ENCODE peak calls at places on chromosomes 16 and 17, in nine cellular contexts. X, B, I, V, Q, Z, Y, T and S are unnamed samples.

GRCh38 chr17:68694791-68695485 is 93.8 kb upstream of the FAM20A start:
- DNase-seq in I (no peak), B (no peak), Y (no peak), Q (no peak), V (no peak), Z (no peak), T (no peak), X (no peak), S (no peak)

GRCh38 chr17:58303981-58304734 is 23.4 kb upstream of the MPO start:
- DNase-seq in X (peak; percentile 67), T (peak; percentile 71), I (peak; percentile 51), Q (no peak), Y (peak; percentile 68), V (no peak), Z (peak; percentile 93), B (peak; percentile 31), S (no peak)

GRCh38 chr17:27747462-27748359 is 52.6 kb downstream of the NOS2 start:
- DNase-seq in X (peak; percentile 31), Q (no peak), B (no peak), Y (no peak), T (no peak), I (no peak), Z (peak; percentile 91), V (no peak), S (no peak)

GRCh38 chr17:61261001-61261587 is 138.5 kb upstream of the TBX2 start:
- DNase-seq in B (no peak), V (no peak), Z (no peak), Y (no peak), T (no peak), Q (no peak), I (no peak), X (no peak), S (no peak)

GRCh38 chr16:56734429-56734828 is 4.5 kb downstream of the NUP93 start:
- DNase-seq in Y (no peak), B (no peak), Z (no peak), X (no peak), V (no peak), Q (no peak), T (no peak), I (no peak), S (no peak)

GRCh38 chr16:89020068-89020924 is 43.3 kb upstream of the CBFA2T3 start:
- DNase-seq in Q (peak; percentile 54), X (no peak), B (no peak), I (no peak), V (no peak), Y (peak; percentile 39), T (no peak), Z (peak; percentile 42), S (peak; percentile 7)

GRCh38 chr17:28951991-28952975 is 965 bp upstream of the PHF12 start:
- DNase-seq in X (peak; percentile 99), T (peak; percentile 90), Y (peak; percentile 99), Q (peak; percentile 96), Z (peak; percentile 100), I (peak; percentile 98), V (peak; percentile 95), B (peak; percentile 100), S (peak; percentile 96)

GRCh38 chr16:13856398-13856797 is 63.6 kb upstream of the ERCC4 start:
- DNase-seq in Y (no peak), I (no peak), Z (no peak), V (no peak), B (no peak), X (no peak), T (no peak), Q (no peak), S (no peak)

GRCh38 chr16:4344659-4345438 is 6.3 kb downstream of the PAM16 start:
- DNase-seq in Y (no peak), X (no peak), T (peak; percentile 50), V (no peak), Z (no peak), B (peak; percentile 23), I (no peak), Q (no peak), S (no peak)

GRCh38 chr16:80174416-80174815 is 366.4 kb upstream of the DYNLRB2 start:
- DNase-seq in B (peak; percentile 89), Q (no peak), V (no peak), I (no peak), Y (no peak), X (no peak), T (no peak), Z (no peak), S (no peak)

GRCh38 chr17:80219777-80220708 is at the start of the genes SGSH and SLC26A11:
- DNase-seq in I (peak; percentile 89), T (peak; percentile 95), X (peak; percentile 95), Z (peak; percentile 98), Y (peak; percentile 57), Q (peak; percentile 49), V (peak; percentile 86), B (peak; percentile 42), S (peak; percentile 94)

GRCh38 chr16:10183606-10183959 is 1.4 kb upstream of the GRIN2A start:
- DNase-seq in X (no peak), I (no peak), T (no peak), Q (no peak), Y (no peak), Z (no peak), V (no peak), B (no peak), S (no peak)

GRCh38 chr17:73757324-73757942 is 113.2 kb upstream of the SDK2 start:
- DNase-seq in B (no peak), I (no peak), Z (no peak), Y (no peak), Q (no peak), V (no peak), T (no peak), X (no peak), S (no peak)

GRCh38 chr17:36019423-36019822 is 1.7 kb upstream of the CCL23 start:
- DNase-seq in X (no peak), Z (no peak), Q (no peak), T (no peak), V (no peak), Y (no peak), I (no peak), B (no peak), S (no peak)

GRCh38 chr16:88619859-88620655 is 18.3 kb upstream of the IL17C start:
- DNase-seq in I (peak; percentile 47), T (no peak), Y (peak; percentile 68), V (no peak), Q (no peak), B (peak; percentile 94), Z (no peak), X (no peak), S (no peak)

GRCh38 chr17:34318474-34318873 is 761 bp upstream of the CCL8 start:
- DNase-seq in Q (no peak), B (no peak), V (no peak), I (no peak), T (peak; percentile 32), Y (peak; percentile 15), X (peak; percentile 21), Z (peak; percentile 83), S (peak; percentile 54)

GRCh38 chr17:69870091-69870530 is 204.9 kb upstream of the KCNJ16 start:
- DNase-seq in V (no peak), Z (peak; percentile 54), Y (no peak), X (peak; percentile 34), T (no peak), B (no peak), Q (peak; percentile 69), I (no peak), S (no peak)

DNA sequence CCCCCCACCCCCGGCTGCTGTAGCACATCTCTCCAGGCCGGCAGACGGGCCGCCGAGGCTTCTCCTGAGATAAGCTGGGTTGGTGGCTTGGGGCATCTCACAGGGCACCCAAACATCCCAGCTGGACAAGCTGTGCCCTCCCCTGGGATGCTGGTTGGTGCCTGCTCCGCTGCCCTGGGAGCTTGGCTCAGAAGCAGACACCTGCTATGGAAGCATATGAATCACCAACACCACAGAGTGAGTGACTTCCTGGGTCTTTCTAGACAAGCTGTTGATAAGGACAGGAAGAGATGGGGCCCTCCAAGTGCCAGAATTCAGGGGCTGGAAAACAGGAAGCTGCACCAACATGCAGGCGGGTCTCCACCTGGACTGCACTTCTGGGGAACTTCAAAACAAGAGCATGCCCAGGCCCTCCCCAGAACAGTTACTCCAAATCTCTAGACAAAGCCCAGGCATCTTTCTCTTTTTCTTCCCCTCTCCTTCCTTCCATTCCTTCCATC is 13.7 kb downstream of the C16orf95 start:
- DNase-seq in X (no peak), T (no peak), B (no peak), I (no peak), Z (no peak), Q (no peak), V (no peak), Y (peak; percentile 68), S (no peak)
- H3K4me3 ChIP-seq in X (no peak overlapping the region), T (no peak overlapping the region), B (no peak overlapping the region), I (no peak overlapping the region), Z (no peak overlapping the region), Q (no peak overlapping the region), V (no peak overlapping the region), Y (no peak overlapping the region), S (no peak overlapping the region)

DNA sequence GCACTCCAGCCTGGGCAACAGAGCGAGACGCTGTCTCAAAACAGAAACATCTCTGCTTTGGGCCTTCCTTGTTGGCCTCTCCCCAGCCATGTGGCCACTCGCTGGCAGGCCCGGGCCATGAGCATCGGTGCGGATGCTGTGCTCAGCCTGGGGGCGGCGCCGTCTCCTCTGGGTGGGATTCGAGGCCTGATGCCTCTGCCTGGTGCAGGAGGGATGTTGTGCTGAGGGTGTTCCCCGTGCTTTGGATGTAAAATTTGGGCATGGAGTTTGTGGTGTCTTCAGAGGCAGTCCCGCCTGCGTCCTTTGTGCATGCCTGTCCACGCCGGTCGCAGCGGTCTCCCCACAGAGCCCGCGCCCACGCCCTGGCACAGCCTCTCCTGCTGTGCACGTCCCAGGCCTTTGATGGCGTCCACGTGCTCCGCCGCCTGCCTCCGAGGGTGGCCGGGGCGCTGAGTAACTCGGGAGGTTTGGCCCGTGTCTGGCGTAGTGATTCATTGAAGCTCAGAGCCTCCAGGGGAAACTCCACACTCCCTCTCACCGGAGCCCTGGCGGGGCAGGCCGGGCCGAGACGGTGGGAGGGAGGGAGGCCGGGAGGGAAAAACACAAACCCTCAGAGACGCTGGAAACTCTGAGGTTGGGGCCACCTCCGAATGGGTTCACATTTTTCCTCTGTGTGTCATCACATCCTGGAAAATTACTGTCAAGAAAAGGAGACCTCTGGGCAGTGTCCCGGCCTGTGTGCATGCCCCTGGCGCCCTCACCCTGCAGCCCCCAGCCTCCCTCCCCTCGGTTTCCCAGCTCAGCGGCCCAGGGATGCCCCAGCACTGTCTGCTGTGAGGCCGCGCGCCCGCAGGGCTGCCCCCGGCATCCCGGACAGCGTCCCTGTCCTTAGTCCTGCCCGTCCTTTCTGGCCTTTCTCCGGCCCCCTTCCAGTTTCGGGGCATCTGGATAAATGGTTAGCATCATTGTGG is 19.0 kb downstream of the CENPX start:
- DNase-seq in Y (no peak), T (peak; percentile 72), I (peak; percentile 53), Z (peak; percentile 80), V (peak; percentile 70), B (peak; percentile 89), X (no peak), Q (peak; percentile 96), S (peak; percentile 79)
- H3K4me1 ChIP-seq in Y (no peaks in the 10 kb centered on the region), T (peaks cover 23% of the 10 kb centered on the region), I (peaks cover 15% of the 10 kb centered on the region), Z (no peaks in the 10 kb centered on the region), V (peaks cover 8% of the 10 kb centered on the region), B (peaks cover 30% of the 10 kb centered on the region), X (no peaks in the 10 kb centered on the region), Q (peaks cover 23% of the 10 kb centered on the region), S (no peaks in the 10 kb centered on the region)

GRCh38 chr17:48612456-48612853 is 1.6 kb upstream of the HOXB7 start:
- DNase-seq in X (no peak), V (no peak), B (peak; percentile 60), Z (no peak), Q (no peak), I (no peak), T (no peak), Y (peak; percentile 34), S (no peak)
- H3K4me3 ChIP-seq in X (no peak overlapping the region), V (peak overlapping the region; percentile 54), B (peak overlapping the region; percentile 94), Z (no peak overlapping the region), Q (peak overlapping the region; percentile 35), I (peak overlapping the region; percentile 75), T (no peak overlapping the region), Y (peak overlapping the region; percentile 68), S (peak overlapping the region; percentile 47)

GRCh38 chr17:57293077-57293476 is 36.8 kb downstream of the MSI2 start:
- DNase-seq in Z (no peak), V (no peak), I (no peak), Y (no peak), X (no peak), T (no peak), B (no peak), Q (peak; percentile 97), S (no peak)
- H3K4me1 ChIP-seq in Z (no peaks in the 10 kb centered on the region), V (peaks cover 10% of the 10 kb centered on the region), I (no peaks in the 10 kb centered on the region), Y (peaks cover 15% of the 10 kb centered on the region), X (peaks cover 33% of the 10 kb centered on the region), T (peaks cover 24% of the 10 kb centered on the region), B (no peaks in the 10 kb centered on the region), Q (peaks cover 40% of the 10 kb centered on the region), S (peaks cover 12% of the 10 kb centered on the region)